ENCODE peak calls at places on chromosomes 1 and 21, in four cellular contexts. R is cardiac fibroblast, H is ovary, X is lower leg skin. Z is an unnamed sample.

GRCh38 chr1:218304281-218305039 is 19.4 kb downstream of the RRP15 start:
- DNase-seq in R (peak; percentile 37), H (peak; percentile 30), X (no peak), Z (peak; percentile 49)

GRCh38 chr1:246139745-246140182 is 367.3 kb downstream of the SMYD3 start:
- DNase-seq in R (peak; percentile 96), H (no peak), X (no peak), Z (peak; percentile 68)

GRCh38 chr1:59061876-59062275 is 235.0 kb upstream of the FGGY start:
- DNase-seq in R (peak; percentile 98), H (peak; percentile 29), X (peak; percentile 89), Z (peak; percentile 98)

GRCh38 chr1:212962509-212962908 is 12.2 kb downstream of the VASH2 start:
- DNase-seq in R (no peak), H (no peak), X (no peak), Z (no peak)

GRCh38 chr1:150061632-150062101 is 5.9 kb upstream of the VPS45 start:
- DNase-seq in R (peak; percentile 90), H (no peak), X (no peak), Z (peak; percentile 88)

GRCh38 chr1:9846611-9847171 is 22.9 kb upstream of the CLSTN1 start:
- DNase-seq in R (no peak), H (no peak), X (no peak), Z (no peak)

GRCh38 chr1:185291647-185292046 is 25.4 kb downstream of the IVNS1ABP start:
- DNase-seq in R (no peak), H (no peak), X (no peak), Z (no peak)

GRCh38 chr1:60974973-60975372 is 107.4 kb upstream of the NFIA start:
- DNase-seq in R (no peak), H (no peak), X (no peak), Z (no peak)

GRCh38 chr1:46581685-46582455 is 22.2 kb downstream of the MKNK1 start:
- DNase-seq in R (peak; percentile 31), H (no peak), X (no peak), Z (no peak)

GRCh38 chr1:84669831-84670230 is 20.4 kb downstream of the SSX2IP start:
- DNase-seq in R (peak; percentile 73), H (no peak), X (no peak), Z (peak; percentile 57)

GRCh38 chr1:74368335-74368734 is 133.1 kb downstream of the TNNI3K start:
- DNase-seq in R (no peak), H (no peak), X (no peak), Z (no peak)

GRCh38 chr1:24964811-24965570 is 34.9 kb upstream of the RUNX3 start:
- DNase-seq in R (no peak), H (no peak), X (no peak), Z (no peak)

GRCh38 chr1:8017495-8018310 is 8.4 kb downstream of the ERRFI1 start:
- DNase-seq in R (peak; percentile 54), H (no peak), X (no peak), Z (no peak)

GRCh38 chr1:94012686-94013330 is 103.6 kb upstream of the GCLM start:
- DNase-seq in R (no peak), H (no peak), X (no peak), Z (no peak)

GRCh38 chr21:41764558-41765392 is 2.1 kb downstream of the RIPK4 start:
- DNase-seq in R (no peak), H (no peak), X (no peak), Z (no peak)

GRCh38 chr1:25617626-25618432 is 1.2 kb downstream of the MAN1C1 start:
- DNase-seq in R (no peak), H (peak; percentile 51), X (peak; percentile 87), Z (no peak)

GRCh38 chr1:44941424-44942324 is 44.7 kb downstream of the EIF2B3 start:
- DNase-seq in R (peak; percentile 22), H (no peak), X (no peak), Z (no peak)

GRCh38 chr1:220271706-220272046 is 577 bp downstream of the RAB3GAP2 start:
- DNase-seq in R (peak; percentile 44), H (no peak), X (no peak), Z (peak; percentile 30)

GRCh38 chr1:101237229-101237837 is 514 bp downstream of the S1PR1 start:
- DNase-seq in R (peak; percentile 66), H (no peak), X (no peak), Z (peak; percentile 79)

GRCh38 chr1:210706246-210706645 is 377.5 kb downstream of the HHAT start:
- DNase-seq in R (no peak), H (no peak), X (no peak), Z (no peak)

GRCh38 chr1:205230965-205231364 is 3.2 kb downstream of the TMCC2 start:
- DNase-seq in R (no peak), H (no peak), X (no peak), Z (no peak)

GRCh38 chr1:205232122-205232820 is 4.5 kb downstream of the TMCC2 start:
- DNase-seq in R (no peak), H (no peak), X (peak; percentile 70), Z (no peak)

GRCh38 chr1:205228052-205228451 is 306 bp downstream of the TMCC2 start:
- DNase-seq in R (no peak), H (peak; percentile 37), X (peak; percentile 86), Z (no peak)

GRCh38 chr1:205229399-205229861 is 1.7 kb downstream of the TMCC2 start:
- DNase-seq in R (peak; percentile 25), H (peak; percentile 67), X (peak; percentile 88), Z (peak; percentile 36)

DNA sequence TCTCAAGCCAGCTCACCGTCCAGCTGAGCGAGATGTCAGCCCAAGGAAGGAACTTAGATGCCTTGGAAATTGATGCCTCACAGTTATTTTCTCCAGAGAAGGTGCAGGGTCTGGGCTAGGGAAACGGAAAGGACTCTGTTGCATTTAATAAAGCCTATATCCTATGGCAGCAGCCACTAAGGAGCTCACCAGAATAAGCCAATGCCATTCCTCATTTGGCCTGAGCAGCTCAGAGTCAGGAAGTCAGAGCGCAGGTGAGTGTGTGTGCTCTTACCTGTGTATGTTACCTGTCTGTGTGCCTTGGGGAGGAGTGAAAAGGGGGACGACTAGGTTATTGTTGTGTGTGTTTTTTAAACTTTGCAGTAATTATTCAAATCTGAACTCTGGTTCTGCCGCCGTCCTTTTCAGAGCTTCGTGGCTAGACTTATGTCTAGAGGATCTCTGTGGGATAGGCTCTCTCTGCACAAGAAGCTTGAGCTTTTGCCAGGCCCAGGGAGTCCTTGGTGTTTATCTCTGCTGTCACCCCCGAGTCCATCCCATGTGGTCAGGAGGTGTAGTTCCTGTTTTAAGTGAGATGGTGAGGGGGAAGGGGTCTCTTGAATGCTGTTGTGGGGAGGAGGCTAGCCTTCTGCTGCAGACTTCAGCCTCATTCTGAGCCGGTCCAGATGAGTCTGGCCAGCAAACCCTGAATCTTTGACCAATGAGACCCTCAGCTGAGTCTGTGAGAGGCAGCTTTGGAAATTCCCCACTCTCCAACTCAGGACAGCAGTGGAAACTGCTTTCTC is 2.4 kb downstream of the TMCC2 start:
- DNase-seq in R (no peak), H (no peak), X (peak; percentile 60), Z (no peak)
- TF ChIP-seq CTCF in R (no peak), H (no peak), X (no peak), Z (no peak)

DNA sequence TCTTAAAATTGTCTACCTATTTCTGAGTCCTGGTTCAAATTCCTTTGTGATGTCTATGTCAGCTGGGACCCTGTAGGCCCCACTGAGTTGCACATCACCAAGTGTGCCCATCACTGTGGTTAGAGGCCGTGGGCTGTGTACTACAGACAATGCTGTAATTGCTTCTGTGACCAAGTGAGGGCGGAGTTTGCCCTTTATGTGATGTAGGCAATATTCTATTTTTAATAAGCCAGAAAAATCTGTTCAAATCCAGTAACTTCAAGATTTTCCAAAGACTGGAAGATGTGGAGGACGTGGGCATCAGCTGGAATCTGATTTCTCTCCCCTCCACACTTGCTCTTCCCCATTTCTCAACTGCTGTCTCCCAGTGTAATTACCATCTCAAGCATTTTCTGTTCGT is 215.4 kb downstream of the PBX1 start:
- DNase-seq in R (no peak), H (no peak), X (no peak), Z (no peak)
- TF ChIP-seq CTCF in R (no peak), H (no peak), X (no peak), Z (peak; percentile 10)

GRCh38 chr1:177959793-177960515 is 9.9 kb downstream of the SEC16B start:
- DNase-seq in R (peak; percentile 62), H (no peak), X (no peak), Z (peak; percentile 65)
- TF ChIP-seq CTCF in R (peak; percentile 42), H (no peak), X (no peak), Z (peak; percentile 49)

DNA sequence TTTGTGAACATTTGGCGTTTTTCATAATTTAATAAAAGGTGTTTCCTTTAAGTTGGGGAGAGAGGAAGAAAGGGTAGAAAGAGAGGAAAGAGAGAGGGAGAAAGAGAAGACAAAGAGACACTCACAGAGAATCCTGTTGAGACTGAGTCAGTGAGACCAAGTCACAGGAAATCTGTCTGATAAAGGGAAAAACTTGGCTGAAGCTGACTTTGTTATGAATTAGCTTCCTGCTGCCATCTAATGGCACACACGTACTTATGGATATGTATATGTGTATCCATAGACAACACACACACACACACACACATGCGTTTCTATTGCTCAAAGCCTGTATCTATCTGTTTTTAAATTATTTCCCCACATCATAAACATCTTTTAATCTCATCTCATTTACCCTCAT is 42.5 kb upstream of the DISC1 start:
- DNase-seq in R (peak; percentile 88), H (no peak), X (no peak), Z (peak; percentile 90)
- TF ChIP-seq CTCF in R (peak; percentile 26), H (no peak), X (no peak), Z (peak; percentile 45)

GRCh38 chr1:21655748-21656147 is 13.4 kb downstream of the RAP1GAP start:
- DNase-seq in R (no peak), H (no peak), X (no peak), Z (no peak)
- TF ChIP-seq CTCF in R (no peak), H (no peak), X (no peak), Z (no peak)

GRCh38 chr1:23958810-23959460 is 693 bp upstream of the PNRC2 start:
- DNase-seq in R (peak; percentile 96), H (peak; percentile 72), X (peak; percentile 97), Z (peak; percentile 90)
- TF ChIP-seq CTCF in R (peak; percentile 36), H (no peak), X (no peak), Z (peak; percentile 53)

GRCh38 chr1:201982923-201983805 is 716 bp downstream of the RNPEP start:
- DNase-seq in R (peak; percentile 79), H (peak; percentile 80), X (peak; percentile 93), Z (peak; percentile 74)
- TF ChIP-seq CTCF in R (peak; percentile 9), H (no peak), X (no peak), Z (peak; percentile 4)

GRCh38 chr1:157751283-157751682 is 25.6 kb downstream of the FCRL2 start:
- DNase-seq in R (no peak), H (no peak), X (no peak), Z (no peak)
- TF ChIP-seq CTCF in R (no peak), H (no peak), X (no peak), Z (no peak)

DNA sequence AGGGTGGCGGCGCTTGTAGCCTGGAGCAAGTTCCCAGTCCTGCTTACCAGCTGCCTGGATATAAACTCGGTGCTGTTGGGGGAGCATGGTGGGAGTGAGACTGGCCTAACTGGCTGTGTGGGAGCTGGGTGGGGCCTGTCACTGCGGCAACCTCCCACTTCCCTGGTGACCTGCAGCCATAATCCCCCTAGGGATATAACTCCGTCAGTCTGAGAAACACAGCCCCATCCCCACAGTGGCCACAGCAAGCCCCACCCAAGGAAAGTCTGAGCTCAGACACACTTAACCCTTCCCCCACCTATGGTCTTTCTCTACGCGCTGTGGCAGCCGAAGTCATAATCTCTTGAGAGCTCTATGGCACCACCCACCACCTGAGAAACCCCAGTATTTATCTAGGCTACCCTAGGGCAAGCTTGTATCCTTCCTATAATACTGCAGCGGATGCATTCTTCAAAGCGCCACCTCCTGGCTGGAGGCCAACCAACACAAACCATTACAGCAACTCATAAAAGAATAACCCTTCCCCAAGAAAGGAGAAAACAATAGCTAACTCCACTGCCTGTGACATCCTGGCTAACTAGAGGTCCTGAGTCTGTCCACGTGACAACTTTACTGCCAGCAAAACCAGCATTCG is 57.4 kb downstream of the ZNF648 start:
- DNase-seq in R (no peak), H (no peak), X (peak; percentile 86), Z (no peak)
- TF ChIP-seq CTCF in R (no peak), H (no peak), X (no peak), Z (no peak)

Z was measured in fibroblast of pulmonary artery.